ENCODE peak calls at places on chromosome 7, in four cellular contexts. B, S, P and T are unnamed samples.
A peak's percentile ranks its signal among the peaks of the same experiment; 100 is the strongest.

GRCh38 chr7:130409722-130410072 is 29.4 kb downstream of the CPA1 start:
- DNase-seq in B (no peak), S (no peak), P (no peak), T (no peak)

GRCh38 chr7:137096607-137097006 is 228.2 kb downstream of the CHRM2 start:
- DNase-seq in B (no peak), S (no peak), P (no peak), T (no peak)

GRCh38 chr7:12158334-12159060 is 52.6 kb upstream of the TMEM106B start:
- DNase-seq in B (no peak), S (no peak), P (no peak), T (no peak)

GRCh38 chr7:29106128-29106988 is 40.0 kb downstream of the CPVL start:
- DNase-seq in B (no peak), S (no peak), P (peak; percentile 79), T (no peak)

GRCh38 chr7:96238976-96239766 is 82.7 kb downstream of the SLC25A13 start:
- DNase-seq in B (no peak), S (no peak), P (no peak), T (no peak)

GRCh38 chr7:37083311-37084096 is 359.2 kb upstream of the AOAH start:
- DNase-seq in B (no peak), S (no peak), P (no peak), T (no peak)

GRCh38 chr7:100357131-100357561 is 771 bp upstream of the PILRB start:
- DNase-seq in B (no peak), S (no peak), P (no peak), T (no peak)

GRCh38 chr7:39631736-39632304 is 8.4 kb downstream of the RALA start:
- DNase-seq in B (no peak), S (no peak), P (no peak), T (no peak)

GRCh38 chr7:103114576-103115008 is 34.3 kb downstream of the NAPEPLD start:
- DNase-seq in B (no peak), S (no peak), P (no peak), T (no peak)

GRCh38 chr7:979886-980571 is 3.0 kb upstream of the CYP2W1 start:
- DNase-seq in B (no peak), S (no peak), P (no peak), T (no peak)

GRCh38 chr7:40570218-40570617 is 435.4 kb downstream of the SUGCT start:
- DNase-seq in B (no peak), S (no peak), P (no peak), T (no peak)